ENCODE peak calls at places on chromosomes 3 and 15, in five cellular contexts. One of them, this sample, is unnamed.

GRCh38 chr15:69156726-69157381 is 3.6 kb upstream of the GLCE start:
- DNase-seq in activated naive CD4-positive, alpha-beta T cell: no peak
- DNase-seq in foreskin fibroblast: peak; percentile 19
- DNase-seq in WTC11: no peak
- DNase-seq in occipital lobe: no peak
- DNase-seq in this sample: no peak

GRCh38 chr3:14435175-14436011 is 33.0 kb downstream of the SLC6A6 start:
- DNase-seq in occipital lobe: no peak
- DNase-seq in foreskin fibroblast: peak; percentile 74
- DNase-seq in activated naive CD4-positive, alpha-beta T cell: no peak
- DNase-seq in WTC11: no peak
- DNase-seq in this sample: no peak

GRCh38 chr15:71660501-71660900 is 149.9 kb upstream of the NR2E3 start:
- DNase-seq in activated naive CD4-positive, alpha-beta T cell: no peak
- DNase-seq in foreskin fibroblast: no peak
- DNase-seq in WTC11: no peak
- DNase-seq in occipital lobe: no peak
- DNase-seq in this sample: no peak

GRCh38 chr3:12154151-12154550 is 4.6 kb downstream of the TIMP4 start:
- DNase-seq in occipital lobe: no peak
- DNase-seq in foreskin fibroblast: peak; percentile 47
- DNase-seq in activated naive CD4-positive, alpha-beta T cell: no peak
- DNase-seq in WTC11: no peak
- DNase-seq in this sample: no peak

GRCh38 chr3:55286695-55287094 is 200.4 kb downstream of the WNT5A start:
- DNase-seq in foreskin fibroblast: no peak
- DNase-seq in activated naive CD4-positive, alpha-beta T cell: no peak
- DNase-seq in occipital lobe: no peak
- DNase-seq in WTC11: no peak
- DNase-seq in this sample: no peak

GRCh38 chr3:64267774-64268604 is 42.7 kb upstream of the PRICKLE2 start:
- DNase-seq in occipital lobe: peak; percentile 59
- DNase-seq in WTC11: peak; percentile 75
- DNase-seq in foreskin fibroblast: peak; percentile 85
- DNase-seq in activated naive CD4-positive, alpha-beta T cell: no peak
- DNase-seq in this sample: peak; percentile 64

GRCh38 chr15:30043211-30043655 is 39.5 kb upstream of the GOLGA8J start:
- DNase-seq in WTC11: no peak
- DNase-seq in occipital lobe: no peak
- DNase-seq in activated naive CD4-positive, alpha-beta T cell: no peak
- DNase-seq in foreskin fibroblast: peak; percentile 41
- DNase-seq in this sample: no peak

GRCh38 chr3:169344465-169344864 is 319.0 kb downstream of the MECOM start:
- DNase-seq in activated naive CD4-positive, alpha-beta T cell: no peak
- DNase-seq in foreskin fibroblast: peak; percentile 5
- DNase-seq in occipital lobe: no peak
- DNase-seq in WTC11: no peak
- DNase-seq in this sample: no peak

GRCh38 chr15:85453144-85453872 is 72.9 kb downstream of the AKAP13 start:
- DNase-seq in WTC11: no peak
- DNase-seq in occipital lobe: no peak
- DNase-seq in foreskin fibroblast: no peak
- DNase-seq in activated naive CD4-positive, alpha-beta T cell: no peak
- DNase-seq in this sample: no peak

GRCh38 chr15:43208052-43209002 is 12.5 kb downstream of the EPB42 start:
- DNase-seq in WTC11: no peak
- DNase-seq in activated naive CD4-positive, alpha-beta T cell: no peak
- DNase-seq in foreskin fibroblast: no peak
- DNase-seq in occipital lobe: no peak
- DNase-seq in this sample: no peak

GRCh38 chr3:108493862-108494261 is 16.5 kb downstream of the MYH15 start:
- DNase-seq in activated naive CD4-positive, alpha-beta T cell: no peak
- DNase-seq in foreskin fibroblast: peak; percentile 52
- DNase-seq in occipital lobe: no peak
- DNase-seq in WTC11: peak; percentile 16
- DNase-seq in this sample: no peak

GRCh38 chr15:81071130-81071529 is 62.9 kb upstream of the CFAP161 start:
- DNase-seq in activated naive CD4-positive, alpha-beta T cell: no peak
- DNase-seq in occipital lobe: no peak
- DNase-seq in foreskin fibroblast: peak; percentile 61
- DNase-seq in WTC11: no peak
- DNase-seq in this sample: no peak

GRCh38 chr3:103385991-103386390 is 951.2 kb downstream of the ZPLD1 start:
- DNase-seq in foreskin fibroblast: no peak
- DNase-seq in activated naive CD4-positive, alpha-beta T cell: no peak
- DNase-seq in WTC11: no peak
- DNase-seq in occipital lobe: no peak
- DNase-seq in this sample: no peak

GRCh38 chr3:41693799-41694198 is 268.1 kb downstream of the ULK4 start:
- DNase-seq in foreskin fibroblast: peak; percentile 15
- DNase-seq in occipital lobe: no peak
- DNase-seq in WTC11: no peak
- DNase-seq in activated naive CD4-positive, alpha-beta T cell: no peak
- DNase-seq in this sample: no peak

GRCh38 chr3:71714595-71714994 is 10.6 kb downstream of the EIF4E3 start:
- DNase-seq in occipital lobe: no peak
- DNase-seq in WTC11: no peak
- DNase-seq in foreskin fibroblast: no peak
- DNase-seq in activated naive CD4-positive, alpha-beta T cell: no peak
- DNase-seq in this sample: no peak

GRCh38 chr3:190911382-190911781 is 48.9 kb upstream of the GMNC start:
- DNase-seq in foreskin fibroblast: no peak
- DNase-seq in WTC11: no peak
- DNase-seq in occipital lobe: no peak
- DNase-seq in activated naive CD4-positive, alpha-beta T cell: no peak
- DNase-seq in this sample: no peak

GRCh38 chr15:48112242-48112641 is 8.5 kb upstream of the SLC24A5 start:
- DNase-seq in WTC11: peak; percentile 64
- DNase-seq in activated naive CD4-positive, alpha-beta T cell: no peak
- DNase-seq in occipital lobe: no peak
- DNase-seq in foreskin fibroblast: peak; percentile 9
- DNase-seq in this sample: peak; percentile 45

GRCh38 chr3:148269816-148270215 is 427.9 kb upstream of the AGTR1 start:
- DNase-seq in activated naive CD4-positive, alpha-beta T cell: no peak
- DNase-seq in occipital lobe: peak; percentile 1
- DNase-seq in foreskin fibroblast: peak; percentile 18
- DNase-seq in WTC11: no peak
- DNase-seq in this sample: no peak

GRCh38 chr15:51935466-51936118 is 36.0 kb downstream of the LEO1 start:
- DNase-seq in activated naive CD4-positive, alpha-beta T cell: no peak
- DNase-seq in WTC11: no peak
- DNase-seq in occipital lobe: no peak
- DNase-seq in foreskin fibroblast: no peak
- DNase-seq in this sample: no peak

GRCh38 chr3:125310623-125311076 is 64.5 kb downstream of the ZNF148 start:
- DNase-seq in WTC11: no peak
- DNase-seq in occipital lobe: no peak
- DNase-seq in activated naive CD4-positive, alpha-beta T cell: peak; percentile 4
- DNase-seq in foreskin fibroblast: no peak
- DNase-seq in this sample: no peak

GRCh38 chr3:151960956-151961580 is 87.6 kb downstream of the SUCNR1 start:
- DNase-seq in WTC11: no peak
- DNase-seq in activated naive CD4-positive, alpha-beta T cell: no peak
- DNase-seq in occipital lobe: no peak
- DNase-seq in foreskin fibroblast: peak; percentile 87
- DNase-seq in this sample: no peak

GRCh38 chr15:25693321-25694237 is 169.5 kb downstream of the ATP10A start:
- DNase-seq in WTC11: peak; percentile 75
- DNase-seq in occipital lobe: no peak
- DNase-seq in activated naive CD4-positive, alpha-beta T cell: peak; percentile 20
- DNase-seq in foreskin fibroblast: peak; percentile 65
- DNase-seq in this sample: no peak

GRCh38 chr3:69094467-69095205 is 9.9 kb downstream of the ARL6IP5 start:
- DNase-seq in occipital lobe: no peak
- DNase-seq in foreskin fibroblast: peak; percentile 40
- DNase-seq in WTC11: no peak
- DNase-seq in activated naive CD4-positive, alpha-beta T cell: no peak
- DNase-seq in this sample: no peak

GRCh38 chr3:42702066-42702951 is at the start of gene HHATL:
- DNase-seq in activated naive CD4-positive, alpha-beta T cell: no peak
- DNase-seq in foreskin fibroblast: no peak
- DNase-seq in WTC11: no peak
- DNase-seq in occipital lobe: peak; percentile 58
- DNase-seq in this sample: no peak

GRCh38 chr3:78977073-78977472 is 790.7 kb downstream of the ROBO1 start:
- DNase-seq in foreskin fibroblast: no peak
- DNase-seq in occipital lobe: no peak
- DNase-seq in activated naive CD4-positive, alpha-beta T cell: no peak
- DNase-seq in WTC11: no peak
- DNase-seq in this sample: no peak

GRCh38 chr15:31930967-31931366 is 99.3 kb upstream of the CHRNA7 start:
- DNase-seq in occipital lobe: no peak
- DNase-seq in WTC11: no peak
- DNase-seq in activated naive CD4-positive, alpha-beta T cell: no peak
- DNase-seq in foreskin fibroblast: no peak
- DNase-seq in this sample: no peak

GRCh38 chr3:148235566-148235965 is 462.1 kb upstream of the AGTR1 start:
- DNase-seq in occipital lobe: no peak
- DNase-seq in foreskin fibroblast: no peak
- DNase-seq in WTC11: no peak
- DNase-seq in activated naive CD4-positive, alpha-beta T cell: no peak
- DNase-seq in this sample: no peak

GRCh38 chr15:87500240-87500639 is 756.3 kb downstream of the NTRK3 start:
- DNase-seq in foreskin fibroblast: no peak
- DNase-seq in WTC11: peak; percentile 36
- DNase-seq in occipital lobe: no peak
- DNase-seq in activated naive CD4-positive, alpha-beta T cell: no peak
- DNase-seq in this sample: no peak

GRCh38 chr15:41891946-41892345 is 1.9 kb downstream of the SPTBN5 start:
- DNase-seq in foreskin fibroblast: no peak
- DNase-seq in occipital lobe: no peak
- DNase-seq in WTC11: no peak
- DNase-seq in activated naive CD4-positive, alpha-beta T cell: no peak
- DNase-seq in this sample: no peak

GRCh38 chr3:24657870-24658535 is 163.4 kb upstream of the THRB start:
- DNase-seq in activated naive CD4-positive, alpha-beta T cell: no peak
- DNase-seq in foreskin fibroblast: no peak
- DNase-seq in WTC11: no peak
- DNase-seq in occipital lobe: no peak
- DNase-seq in this sample: no peak

GRCh38 chr3:137163241-137163916 is 205.6 kb downstream of the IL20RB start:
- DNase-seq in foreskin fibroblast: no peak
- DNase-seq in activated naive CD4-positive, alpha-beta T cell: no peak
- DNase-seq in occipital lobe: no peak
- DNase-seq in WTC11: no peak
- DNase-seq in this sample: no peak

GRCh38 chr15:99556010-99556409 is 9.8 kb upstream of the MEF2A start:
- DNase-seq in foreskin fibroblast: peak; percentile 65
- DNase-seq in WTC11: no peak
- DNase-seq in activated naive CD4-positive, alpha-beta T cell: no peak
- DNase-seq in occipital lobe: no peak
- DNase-seq in this sample: no peak

GRCh38 chr3:46168583-46168982 is 39.5 kb downstream of the CCR1 start:
- DNase-seq in occipital lobe: no peak
- DNase-seq in foreskin fibroblast: no peak
- DNase-seq in WTC11: no peak
- DNase-seq in activated naive CD4-positive, alpha-beta T cell: no peak
- DNase-seq in this sample: no peak

GRCh38 chr3:19931180-19931692 is 2.8 kb downstream of the EFHB start:
- DNase-seq in foreskin fibroblast: no peak
- DNase-seq in WTC11: no peak
- DNase-seq in occipital lobe: peak; percentile 0
- DNase-seq in activated naive CD4-positive, alpha-beta T cell: no peak
- DNase-seq in this sample: no peak

GRCh38 chr15:22873204-22873701 is 34.8 kb downstream of the NIPA2 start:
- DNase-seq in activated naive CD4-positive, alpha-beta T cell: no peak
- DNase-seq in occipital lobe: no peak
- DNase-seq in foreskin fibroblast: peak; percentile 16
- DNase-seq in WTC11: peak; percentile 52
- DNase-seq in this sample: peak; percentile 56

GRCh38 chr15:92797168-92798052 is 102.7 kb upstream of the CHD2 start:
- DNase-seq in activated naive CD4-positive, alpha-beta T cell: no peak
- DNase-seq in foreskin fibroblast: peak; percentile 87
- DNase-seq in WTC11: no peak
- DNase-seq in occipital lobe: no peak
- DNase-seq in this sample: no peak

GRCh38 chr3:100027321-100027720 is 87.0 kb downstream of the FILIP1L start:
- DNase-seq in WTC11: no peak
- DNase-seq in occipital lobe: no peak
- DNase-seq in foreskin fibroblast: no peak
- DNase-seq in activated naive CD4-positive, alpha-beta T cell: no peak
- DNase-seq in this sample: no peak

GRCh38 chr3:169863458-169863899 is 6.3 kb downstream of the LRRC31 start:
- DNase-seq in activated naive CD4-positive, alpha-beta T cell: peak; percentile 37
- DNase-seq in WTC11: peak; percentile 75
- DNase-seq in occipital lobe: peak; percentile 32
- DNase-seq in foreskin fibroblast: peak; percentile 81
- DNase-seq in this sample: peak; percentile 42

This sample was measured in iPS DF 19.7.